ENCODE peak calls at places on chromosomes 7 and 10, in five cellular contexts. One of them, this sample, is unnamed.

GRCh38 chr10:35588836-35589235 is 16.3 kb upstream of the GJD4 start:
- DNase-seq in gastrocnemius medialis: no peak
- DNase-seq in skeletal muscle cell: no peak
- DNase-seq in neuronal stem cell: no peak
- DNase-seq in HEK293T: no peak
- DNase-seq in this sample: no peak

GRCh38 chr7:152366662-152367061 is 69.1 kb downstream of the KMT2C start:
- DNase-seq in gastrocnemius medialis: no peak
- DNase-seq in skeletal muscle cell: no peak
- DNase-seq in neuronal stem cell: no peak
- DNase-seq in HEK293T: no peak
- DNase-seq in this sample: no peak

GRCh38 chr7:43648725-43649406 is 66.0 kb downstream of the STK17A start:
- DNase-seq in gastrocnemius medialis: no peak
- DNase-seq in skeletal muscle cell: peak; percentile 51
- DNase-seq in neuronal stem cell: no peak
- DNase-seq in HEK293T: no peak
- DNase-seq in this sample: no peak

GRCh38 chr7:140551334-140552239 is 72.3 kb upstream of the MKRN1 start:
- DNase-seq in gastrocnemius medialis: no peak
- DNase-seq in skeletal muscle cell: no peak
- DNase-seq in neuronal stem cell: no peak
- DNase-seq in HEK293T: no peak
- DNase-seq in this sample: no peak

GRCh38 chr7:100162874-100163533 is 4.5 kb upstream of the TRAPPC14 start:
- DNase-seq in gastrocnemius medialis: no peak
- DNase-seq in skeletal muscle cell: no peak
- DNase-seq in neuronal stem cell: no peak
- DNase-seq in HEK293T: no peak
- DNase-seq in this sample: no peak

GRCh38 chr7:21355406-21355874 is 72.4 kb upstream of the SP4 start:
- DNase-seq in gastrocnemius medialis: no peak
- DNase-seq in skeletal muscle cell: no peak
- DNase-seq in neuronal stem cell: no peak
- DNase-seq in HEK293T: no peak
- DNase-seq in this sample: no peak

GRCh38 chr7:42914009-42914725 is 2.3 kb upstream of the C7orf25 start:
- DNase-seq in gastrocnemius medialis: no peak
- DNase-seq in skeletal muscle cell: no peak
- DNase-seq in neuronal stem cell: no peak
- DNase-seq in HEK293T: no peak
- DNase-seq in this sample: no peak

GRCh38 chr10:8104005-8104404 is 49.5 kb downstream of the GATA3 start:
- DNase-seq in gastrocnemius medialis: no peak
- DNase-seq in skeletal muscle cell: no peak
- DNase-seq in neuronal stem cell: no peak
- DNase-seq in HEK293T: no peak
- DNase-seq in this sample: no peak

GRCh38 chr7:34417781-34418180 is 240.2 kb upstream of the NPSR1 start:
- DNase-seq in gastrocnemius medialis: no peak
- DNase-seq in skeletal muscle cell: no peak
- DNase-seq in neuronal stem cell: no peak
- DNase-seq in HEK293T: no peak
- DNase-seq in this sample: no peak

GRCh38 chr7:129464194-129464593 is 30.0 kb downstream of the STRIP2 start:
- DNase-seq in gastrocnemius medialis: no peak
- DNase-seq in skeletal muscle cell: no peak
- DNase-seq in neuronal stem cell: no peak
- DNase-seq in HEK293T: no peak
- DNase-seq in this sample: peak; percentile 15

GRCh38 chr10:128130051-128130450 is 3.8 kb upstream of the MKI67 start:
- DNase-seq in gastrocnemius medialis: no peak
- DNase-seq in skeletal muscle cell: no peak
- DNase-seq in neuronal stem cell: no peak
- DNase-seq in HEK293T: no peak
- DNase-seq in this sample: no peak

GRCh38 chr10:71201921-71202713 is 10.3 kb upstream of the UNC5B start:
- DNase-seq in gastrocnemius medialis: no peak
- DNase-seq in skeletal muscle cell: no peak
- DNase-seq in neuronal stem cell: no peak
- DNase-seq in HEK293T: no peak
- DNase-seq in this sample: no peak

GRCh38 chr10:22978287-22978686 is 50.4 kb downstream of the ARMC3 start:
- DNase-seq in gastrocnemius medialis: no peak
- DNase-seq in skeletal muscle cell: no peak
- DNase-seq in neuronal stem cell: no peak
- DNase-seq in HEK293T: no peak
- DNase-seq in this sample: no peak

GRCh38 chr7:341841-342638 is 52.1 kb downstream of the FOXL3 start:
- DNase-seq in gastrocnemius medialis: peak; percentile 52
- DNase-seq in skeletal muscle cell: no peak
- DNase-seq in neuronal stem cell: no peak
- DNase-seq in HEK293T: no peak
- DNase-seq in this sample: peak; percentile 15

GRCh38 chr10:130362308-130362761 is 226.1 kb downstream of the GLRX3 start:
- DNase-seq in gastrocnemius medialis: no peak
- DNase-seq in skeletal muscle cell: no peak
- DNase-seq in neuronal stem cell: no peak
- DNase-seq in HEK293T: no peak
- DNase-seq in this sample: no peak

GRCh38 chr7:132117636-132118035 is 458.6 kb downstream of the PLXNA4 start:
- DNase-seq in gastrocnemius medialis: no peak
- DNase-seq in skeletal muscle cell: no peak
- DNase-seq in neuronal stem cell: no peak
- DNase-seq in HEK293T: no peak
- DNase-seq in this sample: no peak

GRCh38 chr7:107958764-107959526 is 44.0 kb downstream of the LAMB1 start:
- DNase-seq in gastrocnemius medialis: peak; percentile 24
- DNase-seq in skeletal muscle cell: peak; percentile 90
- DNase-seq in neuronal stem cell: no peak
- DNase-seq in HEK293T: no peak
- DNase-seq in this sample: no peak

GRCh38 chr10:67017218-67017617 is 91.4 kb downstream of the LRRTM3 start:
- DNase-seq in gastrocnemius medialis: no peak
- DNase-seq in skeletal muscle cell: no peak
- DNase-seq in neuronal stem cell: no peak
- DNase-seq in HEK293T: no peak
- DNase-seq in this sample: no peak

GRCh38 chr7:47968852-47969774 is 10.3 kb downstream of the HUS1 start:
- DNase-seq in gastrocnemius medialis: no peak
- DNase-seq in skeletal muscle cell: no peak
- DNase-seq in neuronal stem cell: peak; percentile 69
- DNase-seq in HEK293T: peak; percentile 75
- DNase-seq in this sample: peak; percentile 74

GRCh38 chr10:114507449-114507848 is 103.1 kb upstream of the AFAP1L2 start:
- DNase-seq in gastrocnemius medialis: peak; percentile 45
- DNase-seq in skeletal muscle cell: no peak
- DNase-seq in neuronal stem cell: no peak
- DNase-seq in HEK293T: no peak
- DNase-seq in this sample: peak; percentile 84

GRCh38 chr7:2601065-2601464 is 30.7 kb upstream of the TTYH3 start:
- DNase-seq in gastrocnemius medialis: no peak
- DNase-seq in skeletal muscle cell: no peak
- DNase-seq in neuronal stem cell: no peak
- DNase-seq in HEK293T: no peak
- DNase-seq in this sample: no peak

GRCh38 chr10:132114953-132115520 is 49.3 kb downstream of the JAKMIP3 start:
- DNase-seq in gastrocnemius medialis: no peak
- DNase-seq in skeletal muscle cell: no peak
- DNase-seq in neuronal stem cell: no peak
- DNase-seq in HEK293T: no peak
- DNase-seq in this sample: no peak